ENCODE peak calls at places on chromosomes 3 and 15, in eight cellular contexts. K is A549, B is body of pancreas, Q is aorta, Z is right cardiac atrium, L is esophagus squamous epithelium, I is astrocyte, G is neuronal stem cell. U is an unnamed sample. For H3K4me1, the result is how much of the 10 kb centered on the place peaks cover.

GRCh38 chr3:188151438-188151837 is 2.5 kb upstream of the LPP start:
- DNase-seq in K (no peak), B (no peak), Q (no peak), Z (no peak), L (no peak), I (peak), G (no peak), U (no peak)

GRCh38 chr3:38226273-38226672 is 39.3 kb upstream of the SLC22A13 start:
- DNase-seq in K (no peak), B (no peak), Q (no peak), Z (no peak), L (no peak), I (peak), G (no peak), U (no peak)

GRCh38 chr3:191952609-191953008 is 491.6 kb downstream of the PYDC2 start:
- DNase-seq in K (no peak), B (no peak), Q (no peak), Z (no peak), L (no peak), I (no peak), G (no peak), U (no peak)

GRCh38 chr3:71066849-71067261 is 516.7 kb downstream of the FOXP1 start:
- DNase-seq in K (no peak), B (no peak), Q (no peak), Z (no peak), L (no peak), I (peak), G (no peak), U (peak)

GRCh38 chr3:38964646-38965045 is 87.1 kb downstream of the SCN11A start:
- DNase-seq in K (no peak), B (no peak), Q (no peak), Z (no peak), L (no peak), I (no peak), G (no peak), U (no peak)

GRCh38 chr3:42114130-42114529 is 23.0 kb downstream of the TRAK1 start:
- DNase-seq in K (no peak), B (no peak), Q (no peak), Z (no peak), L (no peak), I (no peak), G (no peak), U (no peak)

GRCh38 chr15:63044645-63045437 is 2.3 kb downstream of the TPM1 start:
- DNase-seq in K (no peak), B (peak), Q (no peak), Z (no peak), L (no peak), I (peak), G (peak), U (no peak)

GRCh38 chr15:75739791-75740190 is 27.1 kb upstream of the CSPG4 start:
- DNase-seq in K (no peak), B (no peak), Q (peak), Z (no peak), L (no peak), I (no peak), G (no peak), U (no peak)

GRCh38 chr3:10468611-10469354 is 36.6 kb downstream of the ATP2B2 start:
- DNase-seq in K (no peak), B (no peak), Q (no peak), Z (no peak), L (no peak), I (no peak), G (no peak), U (no peak)

GRCh38 chr15:52163321-52164190 is 27.6 kb downstream of the GNB5 start:
- DNase-seq in K (no peak), B (no peak), Q (no peak), Z (no peak), L (no peak), I (no peak), G (no peak), U (no peak)

GRCh38 chr3:24678441-24678865 is 183.8 kb upstream of the THRB start:
- DNase-seq in K (no peak), B (no peak), Q (no peak), Z (no peak), L (no peak), I (peak), G (no peak), U (no peak)

GRCh38 chr3:197682713-197683112 is 54.0 kb downstream of the RUBCN start:
- DNase-seq in K (no peak), B (no peak), Q (no peak), Z (no peak), L (no peak), I (no peak), G (no peak), U (no peak)

GRCh38 chr3:182412066-182412465 is 381.2 kb upstream of the ATP11B start:
- DNase-seq in K (no peak), B (no peak), Q (no peak), Z (no peak), L (no peak), I (no peak), G (no peak), U (no peak)

GRCh38 chr3:182405752-182406151 is 387.6 kb upstream of the ATP11B start:
- DNase-seq in K (no peak), B (no peak), Q (no peak), Z (no peak), L (no peak), I (no peak), G (no peak), U (no peak)

GRCh38 chr3:182413682-182414081 is 379.6 kb upstream of the ATP11B start:
- DNase-seq in K (no peak), B (no peak), Q (no peak), Z (no peak), L (no peak), I (no peak), G (no peak), U (no peak)

GRCh38 chr3:182413061-182413460 is 380.2 kb upstream of the ATP11B start:
- DNase-seq in K (no peak), B (no peak), Q (no peak), Z (no peak), L (no peak), I (no peak), G (no peak), U (no peak)

DNA sequence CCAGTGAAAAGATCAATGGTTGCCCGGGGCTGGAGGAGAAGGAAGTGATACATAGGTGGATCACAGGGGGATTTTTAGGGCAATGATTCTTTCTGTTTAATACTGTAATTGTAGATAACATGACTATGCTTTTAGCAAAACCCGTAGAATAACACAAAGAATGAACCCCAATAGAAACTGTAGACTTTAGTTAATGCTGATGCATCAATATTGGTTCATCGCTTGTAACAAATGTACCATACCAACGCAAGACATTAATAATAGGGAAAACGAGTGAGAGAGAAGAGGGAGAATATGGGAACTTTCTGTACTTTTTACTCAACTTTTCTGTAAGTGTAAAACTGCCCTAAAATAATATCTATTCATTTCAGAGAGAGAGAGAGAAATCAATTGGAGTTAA is 383.3 kb upstream of the ATP11B start:
- DNase-seq in K (no peak), B (no peak), Q (no peak), Z (no peak), L (no peak), I (no peak), G (no peak), U (no peak)
- H3K4me1 ChIP-seq in K (under half), B (under half), Q (under half), Z (under half), L (under half), I (under half), G (under half), U (under half)

GRCh38 chr3:114221165-114221880 is 16.1 kb downstream of the ZNF80 start:
- DNase-seq in K (no peak), B (no peak), Q (no peak), Z (peak), L (no peak), I (peak), G (no peak), U (peak)

GRCh38 chr3:114221881-114222264 is 15.5 kb downstream of the ZNF80 start:
- DNase-seq in K (no peak), B (no peak), Q (no peak), Z (no peak), L (no peak), I (no peak), G (no peak), U (no peak)

GRCh38 chr3:114218006-114218405 is 19.4 kb downstream of the ZNF80 start:
- DNase-seq in K (no peak), B (no peak), Q (no peak), Z (no peak), L (no peak), I (no peak), G (no peak), U (no peak)

GRCh38 chr3:114218578-114219185 is 18.7 kb downstream of the ZNF80 start:
- DNase-seq in K (no peak), B (no peak), Q (no peak), Z (no peak), L (no peak), I (no peak), G (no peak), U (no peak)

DNA sequence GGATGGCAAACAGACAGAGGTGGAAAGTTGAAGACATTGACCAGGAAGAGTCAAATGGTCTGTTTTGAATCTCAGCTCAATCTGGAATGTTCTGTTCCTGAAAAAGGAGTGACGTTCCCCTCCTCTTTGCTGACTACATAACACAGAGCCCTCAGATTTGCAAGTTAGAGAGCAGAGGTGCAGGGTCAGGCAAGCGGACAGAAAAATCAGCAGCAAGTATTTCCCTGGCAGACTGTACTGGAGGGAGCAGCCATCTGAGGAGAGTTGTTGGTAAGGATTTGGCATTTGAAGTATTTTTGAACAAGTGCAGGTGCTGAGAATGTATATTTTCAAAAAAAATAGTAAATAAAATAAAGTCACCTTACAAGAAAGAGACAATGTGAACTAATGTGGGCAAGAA is 17.6 kb downstream of the ZNF80 start:
- DNase-seq in K (no peak), B (no peak), Q (no peak), Z (no peak), L (no peak), I (no peak), G (no peak), U (no peak)
- H3K4me1 ChIP-seq in K (under half), B (under half), Q (under half), Z (under half), L (under half), I (under half), G (under half), U (half or more)

GRCh38 chr15:92077353-92078080 is 224.0 kb downstream of the SLCO3A1 start:
- DNase-seq in K (peak), B (peak), Q (peak), Z (peak), L (no peak), I (peak), G (peak), U (peak)

GRCh38 chr15:92079647-92080255 is 226.2 kb downstream of the SLCO3A1 start:
- DNase-seq in K (no peak), B (no peak), Q (no peak), Z (no peak), L (no peak), I (no peak), G (no peak), U (no peak)

GRCh38 chr15:92078270-92078669 is 224.8 kb downstream of the SLCO3A1 start:
- DNase-seq in K (no peak), B (no peak), Q (no peak), Z (no peak), L (no peak), I (no peak), G (no peak), U (no peak)

GRCh38 chr15:92076536-92076935 is 223.0 kb downstream of the SLCO3A1 start:
- DNase-seq in K (no peak), B (no peak), Q (no peak), Z (no peak), L (no peak), I (no peak), G (no peak), U (no peak)

DNA sequence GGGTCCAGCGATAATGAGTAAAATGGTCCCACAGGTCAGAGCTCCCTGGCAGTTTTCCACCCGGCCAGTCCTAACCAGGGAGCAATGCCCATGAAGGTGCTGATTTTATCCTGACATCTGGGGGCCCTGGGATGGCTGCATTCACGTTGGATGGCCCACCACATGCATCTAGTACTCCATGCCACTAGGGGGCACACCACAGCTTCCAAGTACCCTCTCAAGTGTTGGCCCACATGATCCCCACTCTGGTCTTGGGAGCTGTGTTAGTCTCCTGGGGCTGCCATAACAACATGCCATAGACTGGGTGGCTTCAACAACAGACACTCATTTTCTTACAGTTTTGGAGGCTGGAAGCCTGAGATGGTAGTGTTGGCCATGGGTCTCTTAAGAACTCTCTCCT is 225.5 kb downstream of the SLCO3A1 start:
- DNase-seq in K (no peak), B (no peak), Q (no peak), Z (no peak), L (no peak), I (no peak), G (no peak), U (no peak)
- H3K4me1 ChIP-seq in K (under half), B (under half), Q (under half), Z (under half), L (under half), I (under half), G (under half), U (under half)

GRCh38 chr3:36303286-36303685 is 77.0 kb upstream of the STAC start:
- DNase-seq in K (no peak), B (no peak), Q (no peak), Z (no peak), L (no peak), I (no peak), G (no peak), U (no peak)

GRCh38 chr3:36305929-36306520 is 74.3 kb upstream of the STAC start:
- DNase-seq in K (no peak), B (no peak), Q (no peak), Z (no peak), L (no peak), I (peak), G (no peak), U (no peak)

GRCh38 chr3:36298188-36298587 is 82.1 kb upstream of the STAC start:
- DNase-seq in K (no peak), B (no peak), Q (no peak), Z (no peak), L (no peak), I (no peak), G (no peak), U (no peak)

GRCh38 chr3:36302110-36302509 is 78.2 kb upstream of the STAC start:
- DNase-seq in K (no peak), B (no peak), Q (no peak), Z (no peak), L (no peak), I (no peak), G (no peak), U (no peak)

GRCh38 chr3:36302626-36303025 is 77.7 kb upstream of the STAC start:
- DNase-seq in K (no peak), B (no peak), Q (no peak), Z (no peak), L (no peak), I (no peak), G (no peak), U (no peak)
- H3K4me1 ChIP-seq in K (under half), B (under half), Q (under half), Z (under half), L (under half), I (under half), G (under half), U (under half)